ENCODE peak calls at places on chromosomes 1 and 21, in six cellular contexts. U, C, M, A, N and F are unnamed samples.

GRCh38 chr1:230401763-230402294 is 24.3 kb downstream of the PGBD5 start:
- DNase-seq in A (no peak), N (no peak), M (no peak), C (no peak), U (peak; percentile 34), F (no peak)

GRCh38 chr1:9198538-9199361 is 35.8 kb upstream of the H6PD start:
- DNase-seq in U (peak; percentile 49), M (no peak), N (no peak), C (peak; percentile 50), A (no peak), F (no peak)

GRCh38 chr1:194252189-194252588 is 1065.8 kb upstream of the B3GALT2 start:
- DNase-seq in C (no peak), M (no peak), U (peak; percentile 3), A (no peak), N (no peak), F (no peak)

GRCh38 chr21:42277593-42277992 is 37.6 kb downstream of the TFF3 start:
- DNase-seq in C (peak; percentile 17), M (no peak), A (no peak), N (no peak), U (no peak), F (no peak)

GRCh38 chr1:53949023-53949611 is 3.0 kb downstream of the LRRC42 start:
- DNase-seq in M (peak; percentile 50), A (no peak), U (peak; percentile 69), C (peak; percentile 51), N (peak; percentile 50), F (no peak)

GRCh38 chr1:31412732-31413404 is at the start of gene SERINC2:
- DNase-seq in A (no peak), M (peak; percentile 69), N (no peak), C (no peak), U (no peak), F (no peak)

GRCh38 chr1:181044449-181044966 is 10.7 kb downstream of the MR1 start:
- DNase-seq in M (peak; percentile 96), U (no peak), A (no peak), N (no peak), C (no peak), F (no peak)

GRCh38 chr1:216927111-216927510 is 203.9 kb upstream of the ESRRG start:
- DNase-seq in N (no peak), M (no peak), A (no peak), C (no peak), U (no peak), F (no peak)

GRCh38 chr1:163171826-163172225 is 30.9 kb downstream of the RGS5 start:
- DNase-seq in A (no peak), M (no peak), C (peak; percentile 59), N (no peak), U (no peak), F (no peak)

GRCh38 chr1:77348561-77348960 is 66.7 kb downstream of the AK5 start:
- DNase-seq in A (no peak), C (no peak), U (no peak), M (no peak), N (no peak), F (no peak)

GRCh38 chr1:67376381-67376780 is 53.8 kb downstream of the SERBP1 start:
- DNase-seq in M (peak; percentile 67), C (no peak), U (no peak), N (no peak), A (no peak), F (peak; percentile 83)

GRCh38 chr1:72412286-72412685 is 129.9 kb upstream of the NEGR1 start:
- DNase-seq in M (peak; percentile 79), U (no peak), C (peak; percentile 6), A (no peak), N (no peak), F (no peak)

GRCh38 chr1:26161408-26162219 is 2.7 kb downstream of the FAM110D start:
- DNase-seq in N (peak; percentile 65), C (peak; percentile 33), A (no peak), U (peak; percentile 51), M (peak; percentile 50), F (no peak)

GRCh38 chr1:30005972-30006619 is 717.3 kb downstream of the MATN1 start:
- DNase-seq in U (no peak), A (no peak), N (no peak), C (no peak), M (peak; percentile 43), F (no peak)

GRCh38 chr1:163202833-163203451 is at the start of gene RGS5:
- DNase-seq in U (peak; percentile 67), M (no peak), N (no peak), A (no peak), C (peak; percentile 41), F (no peak)

GRCh38 chr1:113784104-113784779 is 25.0 kb upstream of the PHTF1 start:
- DNase-seq in N (no peak), U (no peak), M (peak; percentile 43), C (no peak), A (no peak), F (no peak)

GRCh38 chr1:43822040-43822439 is 111.6 kb upstream of the ARTN start:
- DNase-seq in N (no peak), U (peak; percentile 84), C (peak; percentile 86), A (no peak), M (peak; percentile 91), F (peak; percentile 15)

GRCh38 chr1:17101261-17101660 is 18.0 kb downstream of the PADI2 start:
- DNase-seq in C (no peak), U (no peak), A (no peak), N (peak; percentile 82), M (no peak), F (no peak)

GRCh38 chr1:219220945-219221344 is 47.3 kb downstream of the LYPLAL1 start:
- DNase-seq in C (no peak), A (no peak), N (no peak), U (no peak), M (no peak), F (no peak)

GRCh38 chr1:17944606-17945005 is 163.0 kb upstream of the IGSF21 start:
- DNase-seq in C (no peak), U (no peak), M (no peak), N (no peak), A (no peak), F (no peak)

GRCh38 chr1:92081031-92081430 is 886 bp downstream of the BTBD8 start:
- DNase-seq in U (no peak), C (no peak), N (no peak), M (no peak), A (no peak), F (no peak)

DNA sequence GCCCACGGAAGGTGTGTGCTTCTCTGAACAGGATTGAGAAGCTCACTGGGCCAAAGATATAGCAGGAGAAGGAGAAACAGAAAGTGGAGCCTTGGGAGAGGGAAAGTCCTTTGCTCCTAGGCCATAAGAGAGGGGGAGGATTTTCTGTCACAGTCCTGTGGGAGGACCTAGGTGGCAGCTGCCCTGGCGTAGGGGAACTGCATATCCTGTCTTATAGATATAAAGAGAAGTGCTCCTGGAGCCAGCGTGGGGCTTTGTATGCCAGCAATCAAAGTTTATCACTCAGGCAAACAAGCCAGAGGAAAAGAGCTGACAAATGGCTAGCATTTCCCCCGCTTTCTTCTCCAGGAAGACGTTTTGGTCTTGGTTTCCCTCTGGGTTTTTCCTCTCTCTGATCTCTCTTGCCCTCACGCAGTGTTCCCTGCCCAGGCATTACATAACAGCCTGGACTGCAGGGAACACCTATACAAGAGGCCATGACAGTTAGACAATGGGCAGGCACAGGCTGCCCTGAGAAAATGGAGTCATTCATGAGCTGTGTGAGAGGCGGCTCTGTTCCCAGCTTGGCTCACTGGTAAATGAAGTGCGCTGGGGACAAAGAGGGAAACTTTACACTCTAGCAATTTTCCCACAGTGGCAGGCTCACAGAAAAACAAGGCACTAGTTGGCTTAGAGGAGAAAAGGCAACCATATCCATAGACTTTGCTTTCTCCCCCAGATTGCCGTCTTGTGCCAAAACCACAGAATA is 52.5 kb upstream of the ZNF648 start:
- DNase-seq in A (no peak), C (peak; percentile 21), U (no peak), M (no peak), N (no peak), F (no peak)
- TF ChIP-seq CTCF in A (no peak), C (no peak), U (no peak), M (no peak), N (no peak), F (no peak)

DNA sequence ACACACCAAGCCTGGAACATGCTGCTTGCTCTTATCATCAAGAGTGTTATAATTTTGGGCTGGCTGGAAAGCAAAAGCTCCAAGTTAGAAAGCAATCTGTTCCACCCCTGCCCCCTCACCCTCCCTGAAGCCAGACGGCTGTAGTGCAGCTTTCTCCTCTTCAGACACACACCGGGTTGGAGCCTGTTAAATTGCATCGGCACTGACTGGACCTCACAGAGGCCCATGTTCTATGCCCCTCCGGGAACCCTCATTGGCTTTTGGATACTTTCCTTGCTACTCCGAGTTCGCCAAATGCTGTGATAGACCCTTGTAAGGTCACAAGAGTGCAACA is 90.6 kb upstream of the KCNJ15 start:
- DNase-seq in C (no peak), U (no peak), N (peak; percentile 33), A (no peak), M (no peak), F (no peak)
- TF ChIP-seq CTCF in C (no peak), U (no peak), N (no peak), A (no peak), M (no peak), F (no peak)

DNA sequence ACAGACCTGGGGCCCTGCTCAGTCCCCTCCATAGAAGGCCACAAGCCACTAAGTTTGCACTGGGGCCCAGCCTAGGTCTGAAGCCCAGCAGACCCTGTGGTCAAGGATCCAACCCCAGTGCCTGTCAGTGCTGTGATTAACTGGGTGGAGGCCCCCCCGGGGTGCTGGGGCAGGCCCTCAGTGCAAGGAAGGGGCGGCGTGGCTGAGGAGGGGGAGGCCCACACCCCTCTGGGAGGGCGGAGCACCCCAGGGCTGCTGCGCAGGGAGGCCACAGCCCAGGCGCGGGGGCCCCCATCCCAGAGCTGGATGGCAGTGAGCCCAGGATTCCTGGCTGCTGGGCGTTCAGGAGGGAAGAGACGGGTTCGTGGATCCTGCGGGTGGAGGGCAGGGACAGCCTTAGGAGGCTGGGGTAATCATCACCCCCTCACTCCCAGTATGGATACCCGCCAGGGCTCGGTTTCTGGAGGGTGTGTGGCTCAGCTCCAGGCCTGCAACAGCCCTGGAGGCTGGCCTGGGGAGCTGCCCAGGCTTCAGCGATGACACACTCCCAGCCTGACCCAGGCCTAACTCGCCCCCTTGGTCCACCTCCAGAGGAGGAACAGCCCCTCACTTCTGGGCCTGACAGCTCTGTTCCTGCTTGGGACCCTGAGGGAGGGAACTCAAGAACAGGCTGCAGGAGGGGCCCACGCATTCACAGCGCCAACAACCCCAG is 884 bp downstream of the GJC2 start:
- DNase-seq in C (peak; percentile 41), N (no peak), A (no peak), U (peak; percentile 97), M (no peak), F (no peak)
- TF ChIP-seq CTCF in C (no peak), N (no peak), A (no peak), U (no peak), M (no peak), F (no peak)

DNA sequence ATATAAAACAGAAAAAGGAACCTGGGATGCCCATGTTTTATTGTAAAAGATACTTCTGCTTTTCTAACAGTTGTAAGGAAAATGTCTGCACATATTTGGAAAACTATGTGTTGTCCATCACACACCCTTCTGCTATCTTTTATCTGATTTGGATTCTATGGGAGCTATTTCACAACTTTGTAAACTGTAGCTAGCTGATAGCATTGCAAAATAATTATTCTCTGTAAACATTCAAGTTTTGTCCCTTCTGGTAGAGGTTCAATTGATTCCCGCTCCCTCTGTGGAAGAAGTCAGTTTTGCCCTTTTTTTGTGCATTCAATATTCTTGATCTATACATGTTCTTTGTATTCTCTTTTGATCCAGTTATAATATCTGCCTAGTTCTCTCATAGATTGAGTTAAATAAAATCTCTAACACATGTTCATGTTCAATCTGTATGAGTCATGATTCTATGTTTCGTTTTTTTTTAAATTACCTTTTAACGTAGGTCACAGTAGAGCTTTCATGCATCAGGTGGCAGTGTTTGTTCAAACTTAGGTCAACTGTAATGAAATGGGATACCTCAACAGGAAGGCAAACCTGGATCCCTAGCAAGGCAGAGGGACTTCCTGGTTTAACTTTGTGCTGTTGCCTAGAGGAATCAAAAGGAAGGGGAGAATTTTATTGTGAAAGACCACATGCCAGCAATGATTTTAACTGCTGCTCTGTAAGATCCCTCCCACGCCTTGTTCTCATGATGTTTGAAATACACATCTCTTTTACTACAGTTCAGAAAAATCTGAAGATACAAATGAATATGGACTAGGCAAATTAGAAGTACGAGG is 26.0 kb upstream of the BCL9 start:
- DNase-seq in C (peak; percentile 58), U (peak; percentile 60), A (no peak), N (peak; percentile 62), M (peak; percentile 71), F (peak; percentile 93)
- TF ChIP-seq CTCF in C (no peak), U (no peak), A (no peak), N (peak; percentile 46), M (peak; percentile 39), F (peak; percentile 71)